ENCODE peak calls at places on chromosomes 12 and 14, in ten cellular contexts. Q is mammary epithelial cell, M is GM20000, J is adrenal gland, B is Calu3, W is GM10248, G is pancreas, K is HCT116, X is upper lobe of right lung, V is foreskin fibroblast. L is an unnamed sample.

GRCh38 chr12:100986595-100987547 is 192.3 kb downstream of the ANO4 start:
- DNase-seq in V (peak), G (no peak), J (no peak), W (no peak), Q (no peak), M (no peak), B (no peak), X (no peak), K (no peak), L (no peak)

GRCh38 chr12:108174641-108175040 is 45.6 kb downstream of the WSCD2 start:
- DNase-seq in M (no peak), B (no peak), K (no peak), J (no peak), W (no peak), X (no peak), Q (no peak), V (no peak), G (no peak), L (no peak)

GRCh38 chr12:108727868-108728735 is 3.2 kb downstream of the CORO1C start:
- DNase-seq in M (no peak), V (no peak), Q (no peak), B (no peak), G (no peak), J (no peak), W (no peak), K (no peak), X (no peak), L (no peak)

GRCh38 chr12:131028587-131029338 is 75.1 kb downstream of the ADGRD1 start:
- DNase-seq in B (no peak), K (no peak), J (no peak), W (no peak), Q (no peak), X (peak), M (no peak), V (no peak), G (no peak), L (no peak)

GRCh38 chr12:42809226-42809625 is 219.7 kb upstream of the PRICKLE1 start:
- DNase-seq in J (no peak), M (no peak), K (no peak), Q (no peak), W (no peak), V (peak), G (no peak), B (no peak), X (no peak), L (no peak)

GRCh38 chr14:68689426-68689825 is 103.4 kb downstream of the ZFP36L1 start:
- DNase-seq in K (no peak), G (no peak), V (no peak), M (no peak), Q (no peak), X (peak), W (no peak), J (no peak), B (no peak), L (no peak)

GRCh38 chr12:53220857-53221202 is 11.2 kb downstream of the RARG start:
- DNase-seq in B (peak), J (peak), W (peak), X (peak), V (peak), M (peak), K (peak), Q (peak), G (peak), L (peak)

GRCh38 chr12:107655281-107656065 is 30.1 kb upstream of the PWP1 start:
- DNase-seq in X (no peak), K (no peak), V (peak), J (no peak), G (no peak), B (no peak), W (no peak), M (no peak), Q (no peak), L (no peak)

GRCh38 chr12:70744133-70744532 is 106.9 kb upstream of the PTPRB start:
- DNase-seq in J (no peak), Q (peak), V (no peak), M (no peak), G (no peak), K (no peak), X (no peak), B (peak), W (no peak), L (no peak)

GRCh38 chr12:27048822-27049752 is 26.7 kb downstream of the MED21 start:
- DNase-seq in X (no peak), G (no peak), W (no peak), J (no peak), Q (peak), K (no peak), M (no peak), B (no peak), V (peak), L (no peak)

GRCh38 chr12:44748950-44749468 is 127.1 kb downstream of the NELL2 start:
- DNase-seq in B (no peak), V (no peak), G (no peak), M (no peak), W (no peak), X (no peak), Q (no peak), J (no peak), K (no peak), L (no peak)

GRCh38 chr12:2637371-2637770 is 157.4 kb upstream of the FKBP4 start:
- DNase-seq in G (no peak), B (no peak), M (no peak), J (no peak), V (no peak), X (no peak), Q (no peak), K (no peak), W (no peak), L (no peak)

GRCh38 chr14:95356245-95356850 is 36.6 kb upstream of the CLMN start:
- DNase-seq in X (no peak), G (no peak), V (no peak), Q (no peak), W (no peak), K (no peak), M (no peak), J (no peak), B (no peak), L (peak)

GRCh38 chr14:55399912-55400311 is 11.7 kb downstream of the ATG14 start:
- DNase-seq in V (peak), K (no peak), B (no peak), Q (no peak), X (no peak), G (no peak), M (no peak), J (no peak), W (no peak), L (no peak)

GRCh38 chr14:67533754-67534085 is 630 bp downstream of the PLEKHH1 start:
- DNase-seq in V (no peak), M (no peak), K (no peak), B (no peak), W (no peak), Q (no peak), G (no peak), J (peak), X (no peak), L (no peak)

GRCh38 chr12:113274848-113275247 is 53.6 kb downstream of the TPCN1 start:
- DNase-seq in W (no peak), B (no peak), J (no peak), V (no peak), X (no peak), M (no peak), Q (no peak), K (no peak), G (no peak), L (no peak)

GRCh38 chr14:67942311-67942710 is 122.7 kb downstream of the RAD51B start:
- DNase-seq in V (peak), K (no peak), Q (no peak), X (no peak), G (no peak), B (no peak), W (no peak), J (no peak), M (no peak), L (no peak)

GRCh38 chr12:2267624-2268477 is 215.1 kb downstream of the CACNA1C start:
- DNase-seq in X (no peak), K (no peak), B (no peak), M (no peak), W (no peak), V (peak), Q (peak), G (no peak), J (no peak), L (no peak)

GRCh38 chr14:103542545-103543088 is 13.6 kb downstream of the TRMT61A start:
- DNase-seq in V (peak), K (no peak), M (no peak), G (no peak), W (no peak), Q (no peak), J (peak), X (no peak), B (peak), L (peak)

GRCh38 chr12:18546399-18546798 is 191.4 kb downstream of the PLCZ1 start:
- DNase-seq in G (no peak), V (peak), Q (peak), X (no peak), M (no peak), B (no peak), K (no peak), W (no peak), J (peak), L (no peak)

GRCh38 chr12:119666900-119667576 is 895 bp upstream of the PRKAB1 start:
- DNase-seq in X (no peak), B (no peak), Q (no peak), K (no peak), V (no peak), G (no peak), W (peak), J (no peak), M (peak), L (no peak)

GRCh38 chr12:53212931-53213330 is 5.9 kb upstream of the ITGB7 start:
- DNase-seq in B (no peak), X (no peak), Q (no peak), W (no peak), G (no peak), K (no peak), M (no peak), J (no peak), V (no peak), L (no peak)

GRCh38 chr14:104383088-104383805 is 196.3 kb upstream of the C14orf180 start:
- DNase-seq in M (no peak), W (no peak), V (no peak), K (no peak), Q (no peak), B (no peak), G (no peak), J (no peak), X (peak), L (no peak)

GRCh38 chr14:105283028-105283427 is 17.8 kb downstream of the BRF1 start:
- DNase-seq in B (no peak), V (no peak), W (no peak), M (no peak), K (no peak), Q (no peak), X (no peak), G (no peak), J (no peak), L (no peak)

GRCh38 chr14:102754370-102755262 is 22.6 kb upstream of the TRAF3 start:
- DNase-seq in G (no peak), V (no peak), K (no peak), Q (no peak), W (peak), M (peak), B (no peak), J (no peak), X (no peak), L (no peak)

GRCh38 chr14:67964391-67964812 is 144.8 kb downstream of the RAD51B start:
- DNase-seq in J (no peak), V (peak), W (no peak), M (no peak), X (no peak), G (no peak), K (no peak), B (peak), Q (peak), L (no peak)

GRCh38 chr12:3130053-3130805 is 53.0 kb downstream of the TSPAN9 start:
- DNase-seq in V (no peak), M (no peak), G (no peak), J (no peak), B (no peak), Q (peak), W (no peak), K (no peak), X (no peak), L (no peak)

GRCh38 chr12:74322792-74323191 is 214.8 kb upstream of the ATXN7L3B start:
- DNase-seq in K (no peak), G (no peak), V (no peak), X (no peak), J (no peak), B (no peak), M (no peak), W (no peak), Q (no peak), L (no peak)

GRCh38 chr12:74317741-74318140 is 219.9 kb upstream of the ATXN7L3B start:
- DNase-seq in W (no peak), V (no peak), J (no peak), G (no peak), X (no peak), B (no peak), Q (no peak), M (no peak), K (no peak), L (no peak)

GRCh38 chr12:74321381-74321780 is 216.3 kb upstream of the ATXN7L3B start:
- DNase-seq in K (no peak), B (no peak), W (no peak), Q (no peak), X (no peak), G (no peak), M (no peak), J (no peak), V (no peak), L (no peak)

DNA sequence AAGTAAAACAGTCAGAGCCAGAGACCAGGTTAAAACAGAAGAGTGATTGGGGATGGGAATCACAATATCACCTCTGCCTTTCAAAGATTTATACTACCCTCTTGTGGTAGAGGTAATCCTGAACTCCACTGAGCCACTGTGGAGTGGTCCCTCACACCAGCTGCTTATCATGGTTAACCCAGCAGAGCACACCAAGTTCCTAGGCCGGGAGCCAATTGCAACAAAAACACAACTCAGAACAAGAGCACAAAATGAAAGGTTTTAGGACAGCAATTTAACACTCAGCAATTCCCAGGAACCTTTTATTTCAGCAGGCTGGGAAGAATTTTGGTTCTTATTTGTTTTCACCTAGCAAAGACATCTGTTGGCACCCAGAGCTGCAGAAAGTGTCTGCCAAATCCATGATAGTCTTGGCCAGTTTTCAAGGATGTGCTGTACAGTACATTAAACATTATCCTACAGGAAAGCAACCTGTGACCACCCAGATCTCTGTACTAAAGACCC is 220.5 kb upstream of the ATXN7L3B start:
- DNase-seq in Q (peak), G (peak), M (no peak), X (no peak), V (peak), W (no peak), J (no peak), K (no peak), B (peak), L (peak)
- TF ChIP-seq CTCF in Q (peak), G (peak), M (no peak), X (peak), V (no peak), W (no peak), J (no peak), K (peak), B (peak), L (peak)

GRCh38 chr12:28202374-28203130 is 12.3 kb downstream of the CCDC91 start:
- DNase-seq in V (no peak), M (no peak), X (no peak), W (no peak), B (no peak), G (peak), J (no peak), Q (no peak), K (no peak), L (no peak)
- TF ChIP-seq CTCF in V (no peak), M (no peak), X (no peak), W (no peak), B (no peak), G (no peak), J (no peak), Q (no peak), K (no peak), L (no peak)

DNA sequence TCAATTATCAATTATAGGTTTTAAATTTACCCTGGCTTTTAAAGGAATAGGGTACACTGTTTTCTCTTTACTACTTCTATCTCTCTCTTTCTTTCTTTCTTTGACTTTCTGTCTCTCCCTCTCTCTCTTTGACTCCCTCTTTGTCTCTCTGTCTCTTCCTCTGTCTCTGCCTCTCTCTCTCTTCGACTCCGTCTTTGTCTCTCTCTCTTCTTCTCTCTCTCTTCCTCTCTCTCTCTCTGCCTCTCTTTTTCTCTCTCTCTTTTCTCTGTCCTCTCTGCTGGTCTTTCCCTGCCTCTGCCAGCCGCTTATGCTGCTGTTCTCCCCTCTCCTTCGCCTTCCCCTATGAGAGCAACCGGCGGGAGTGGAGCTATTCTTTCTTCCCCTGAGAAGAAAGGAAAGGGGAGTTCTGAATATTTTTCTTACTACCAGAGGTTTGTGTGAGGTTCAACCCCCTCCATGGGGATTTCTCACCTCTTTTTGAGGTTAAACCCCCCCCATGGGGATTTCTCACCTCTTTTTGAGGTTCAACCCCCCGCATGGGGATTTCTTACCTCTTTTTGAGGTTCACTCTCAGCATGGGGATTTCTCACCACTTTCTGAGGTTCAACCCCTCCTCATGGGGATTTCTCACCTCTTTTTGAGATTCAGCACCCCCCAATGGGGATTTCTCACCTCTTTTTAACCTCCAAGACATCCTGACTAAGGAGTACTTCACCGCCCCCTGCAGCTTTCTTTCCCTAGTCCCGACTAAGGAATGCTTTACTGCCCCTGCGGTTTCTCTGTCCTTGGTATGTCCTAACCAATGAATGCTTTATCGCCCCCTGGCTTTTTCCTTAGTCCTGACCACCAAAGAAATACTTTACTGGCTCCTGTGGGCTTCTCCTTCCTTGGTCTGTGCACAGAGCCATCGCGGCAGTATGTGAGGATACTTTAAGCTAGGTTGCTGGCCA is 27.4 kb upstream of the DDHD1 start:
- DNase-seq in K (peak), G (no peak), B (no peak), M (peak), X (no peak), V (peak), W (peak), J (no peak), Q (no peak), L (no peak)
- TF ChIP-seq CTCF in K (peak), G (no peak), B (no peak), M (peak), X (peak), V (no peak), W (peak), J (no peak), Q (no peak), L (no peak)

DNA sequence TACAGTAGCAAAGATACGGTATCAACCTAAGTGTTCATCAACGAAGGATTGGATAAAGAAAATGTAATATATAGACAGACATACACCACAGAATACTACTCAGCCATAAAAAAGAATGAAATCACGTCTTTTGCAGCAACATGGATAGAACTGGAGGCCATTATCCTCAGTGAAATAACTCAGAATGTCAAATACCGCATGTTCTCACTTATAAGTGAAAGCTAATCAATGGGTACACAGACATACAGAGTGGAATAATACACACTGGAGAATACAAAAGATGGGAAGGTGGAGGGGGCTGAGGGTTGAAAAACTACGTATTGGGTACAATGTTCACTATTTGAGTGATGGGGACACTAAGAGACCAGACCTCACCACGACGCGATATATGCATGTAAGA is 1.1 kb downstream of the RACGAP1 start:
- DNase-seq in M (no peak), X (no peak), W (no peak), V (no peak), K (no peak), J (no peak), Q (no peak), B (no peak), G (no peak), L (no peak)
- TF ChIP-seq CTCF in M (no peak), X (no peak), W (no peak), V (no peak), K (no peak), J (no peak), Q (no peak), B (no peak), G (no peak), L (no peak)

GRCh38 chr14:50099335-50099734 is 17.0 kb downstream of the VCPKMT start:
- DNase-seq in J (no peak), M (no peak), Q (peak), B (peak), V (peak), K (peak), W (no peak), X (no peak), G (no peak), L (no peak)
- TF ChIP-seq CTCF in J (no peak), M (no peak), Q (no peak), B (no peak), V (no peak), K (no peak), W (no peak), X (no peak), G (no peak), L (no peak)

GRCh38 chr12:122206976-122207375 is 3.5 kb downstream of the B3GNT4 start:
- DNase-seq in X (peak), M (no peak), W (no peak), G (no peak), J (no peak), K (no peak), Q (no peak), V (no peak), B (no peak), L (no peak)

GRCh38 chr12:122207391-122207790 is 3.9 kb downstream of the B3GNT4 start:
- DNase-seq in W (no peak), Q (no peak), K (no peak), B (no peak), J (no peak), G (no peak), M (no peak), X (no peak), V (no peak), L (peak)

GRCh38 chr12:122205590-122205925 is 2.0 kb downstream of the B3GNT4 start:
- DNase-seq in W (no peak), J (no peak), M (no peak), V (peak), K (no peak), B (no peak), X (peak), Q (no peak), G (no peak), L (no peak)

GRCh38 chr12:122206111-122206881 is 2.8 kb downstream of the B3GNT4 start:
- DNase-seq in V (peak), G (no peak), J (no peak), M (no peak), Q (no peak), K (no peak), W (no peak), B (no peak), X (peak), L (no peak)

GRCh38 chr12:122208073-122208820 is 4.7 kb downstream of the B3GNT4 start:
- DNase-seq in Q (no peak), W (no peak), X (peak), V (no peak), K (no peak), J (no peak), G (no peak), M (no peak), B (no peak), L (no peak)
- TF ChIP-seq CTCF in Q (no peak), W (no peak), X (no peak), V (no peak), K (no peak), J (no peak), G (no peak), M (no peak), B (no peak), L (no peak)